ENCODE peak calls at places on chromosomes 3 and 15, in ten cellular contexts. P is A549, W is tibial nerve, A is ovary, M is SK-N-SH, I is K562, T is sigmoid colon, C is esophagus muscularis mucosa, E is HepG2, K is upper lobe of left lung. R is an unnamed sample.

GRCh38 chr15:67824900-67825879 is at the start of gene SKOR1:
- DNase-seq in W (no peak), E (no peak), C (no peak), A (no peak), K (no peak), M (peak; percentile 65), T (peak; percentile 57), I (no peak), P (peak; percentile 46), R (no peak)

GRCh38 chr3:88440701-88441100 is 290.9 kb downstream of the C3orf38 start:
- DNase-seq in T (no peak), K (no peak), W (no peak), E (no peak), A (no peak), P (no peak), C (no peak), I (no peak), M (no peak), R (no peak)

GRCh38 chr3:169914321-169914720 is 2.9 kb downstream of the SAMD7 start:
- DNase-seq in P (no peak), C (no peak), W (no peak), K (no peak), A (no peak), M (peak; percentile 15), T (no peak), E (no peak), I (no peak), R (no peak)

GRCh38 chr3:150531775-150532174 is 14.5 kb downstream of the SERP1 start:
- DNase-seq in I (no peak), T (no peak), P (no peak), K (no peak), W (no peak), A (no peak), E (no peak), C (no peak), M (no peak), R (no peak)

GRCh38 chr3:39299279-39299678 is 19.4 kb upstream of the CX3CR1 start:
- DNase-seq in C (no peak), E (no peak), I (no peak), M (no peak), K (no peak), T (no peak), W (no peak), P (no peak), A (no peak), R (no peak)

GRCh38 chr3:39372831-39373230 is 10.3 kb upstream of the SLC25A38 start:
- DNase-seq in C (no peak), E (no peak), I (no peak), P (no peak), A (no peak), W (no peak), T (no peak), K (no peak), M (no peak), R (no peak)

GRCh38 chr3:124322309-124322880 is 330.5 kb upstream of the ROPN1 start:
- DNase-seq in M (no peak), C (peak; percentile 62), A (no peak), P (no peak), T (no peak), E (no peak), K (no peak), W (no peak), I (no peak), R (no peak)

GRCh38 chr3:149245738-149246451 is 24.3 kb upstream of the CP start:
- DNase-seq in T (no peak), M (no peak), K (no peak), P (peak; percentile 46), E (peak; percentile 75), C (no peak), W (no peak), I (no peak), A (no peak), R (no peak)

GRCh38 chr15:68642491-68642845 is 63.7 kb downstream of the CORO2B start:
- DNase-seq in A (no peak), P (no peak), T (peak; percentile 59), W (no peak), E (no peak), C (no peak), K (no peak), I (no peak), M (no peak), R (no peak)

GRCh38 chr15:78684645-78685044 is 43.6 kb upstream of the CHRNB4 start:
- DNase-seq in E (no peak), A (no peak), W (no peak), I (no peak), C (no peak), P (no peak), M (no peak), K (no peak), T (no peak), R (no peak)

GRCh38 chr3:16570113-16570512 is 35.1 kb downstream of the DAZL start:
- DNase-seq in M (no peak), W (no peak), I (no peak), P (no peak), K (no peak), E (no peak), T (no peak), C (no peak), A (no peak), R (no peak)

GRCh38 chr3:136211547-136211946 is 15.4 kb upstream of the MSL2 start:
- DNase-seq in M (no peak), C (no peak), K (no peak), P (no peak), W (no peak), I (peak; percentile 11), T (no peak), A (no peak), E (no peak), R (no peak)
- TF ChIP-seq EP300 in M (no peak), C (no peak), K (no peak), P (no peak), W (no peak), I (no peak), T (no peak), A (no peak), E (no peak), R (no peak)

GRCh38 chr15:22257668-22258401 is 177.5 kb downstream of the OR4M2 start:
- DNase-seq in C (no peak), T (no peak), E (no peak), K (no peak), M (no peak), W (no peak), A (no peak), P (no peak), I (no peak), R (no peak)
- H3K9me3 ChIP-seq in C (no peaks in the 10 kb centered on the region), T (no peaks in the 10 kb centered on the region), E (no peaks in the 10 kb centered on the region), K (no peaks in the 10 kb centered on the region), M (no peaks in the 10 kb centered on the region), W (peaks cover 12% of the 10 kb centered on the region), A (no peaks in the 10 kb centered on the region), P (peaks cover 3% of the 10 kb centered on the region), I (no peaks in the 10 kb centered on the region), R (peaks cover 7% of the 10 kb centered on the region)

GRCh38 chr15:93058128-93058527 is 30.9 kb downstream of the RGMA start:
- DNase-seq in M (no peak), T (no peak), W (no peak), P (no peak), I (no peak), C (no peak), E (no peak), A (no peak), K (no peak), R (no peak)

GRCh38 chr15:93058904-93059427 is 30.0 kb downstream of the RGMA start:
- DNase-seq in M (no peak), C (no peak), K (no peak), I (no peak), A (no peak), P (no peak), T (no peak), E (no peak), W (no peak), R (no peak)

GRCh38 chr15:93063292-93063671 is 25.7 kb downstream of the RGMA start:
- DNase-seq in A (no peak), I (no peak), W (no peak), M (no peak), E (no peak), T (no peak), K (no peak), C (no peak), P (no peak), R (no peak)

GRCh38 chr15:93059442-93059841 is 29.6 kb downstream of the RGMA start:
- DNase-seq in E (no peak), A (no peak), P (no peak), M (no peak), W (no peak), I (no peak), K (no peak), T (no peak), C (no peak), R (no peak)

DNA sequence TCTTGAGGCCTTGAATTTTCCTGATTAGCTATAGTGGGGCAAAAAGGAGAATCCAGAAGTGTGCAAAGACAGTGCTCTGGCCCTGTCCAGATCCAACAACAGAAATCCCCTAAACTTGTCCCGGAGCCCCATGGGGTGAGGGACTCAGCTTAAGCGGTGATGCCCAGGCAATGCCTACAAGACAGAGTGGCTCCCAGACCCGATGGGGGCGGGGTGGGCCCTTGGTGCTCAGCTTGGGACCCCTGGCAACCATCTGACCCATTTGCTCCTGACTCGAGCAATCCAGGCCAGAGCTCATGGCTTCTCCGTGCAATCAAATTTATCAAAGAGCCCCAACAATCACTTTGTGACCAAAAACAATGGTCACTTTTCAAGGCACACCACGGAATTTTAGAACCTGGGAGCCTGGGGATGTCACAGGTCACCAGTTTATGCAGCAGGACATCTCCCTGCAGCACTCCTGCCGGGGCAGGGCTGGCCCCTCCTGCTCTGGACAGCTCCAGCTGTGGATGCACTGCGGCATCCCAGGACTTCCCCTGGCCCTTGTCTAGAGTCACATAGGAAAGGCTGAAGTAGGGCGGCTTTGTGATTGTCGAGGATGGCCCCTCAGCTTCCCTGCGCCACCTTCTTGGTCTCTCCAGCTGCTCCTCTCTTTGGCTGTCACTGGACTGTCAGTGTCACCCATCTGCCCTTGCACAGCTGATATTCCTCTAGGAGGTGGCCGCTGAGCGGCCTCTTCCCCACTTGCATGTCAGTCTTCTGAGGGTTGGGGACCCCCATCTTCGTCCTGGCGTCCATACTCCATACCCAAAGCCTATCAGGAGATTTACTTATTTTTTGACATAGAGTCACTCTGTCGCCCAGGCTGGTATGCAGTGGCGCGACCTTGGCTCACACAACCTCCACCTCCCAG is 28.4 kb downstream of the RGMA start:
- DNase-seq in E (no peak), C (no peak), M (no peak), A (no peak), T (no peak), W (no peak), P (no peak), I (no peak), K (no peak), R (no peak)
- H3K4me3 ChIP-seq in E (no peak overlapping the region), C (peak overlapping the region; percentile 35), M (no peak overlapping the region), A (no peak overlapping the region), T (no peak overlapping the region), W (no peak overlapping the region), P (no peak overlapping the region), I (no peak overlapping the region), K (no peak overlapping the region), R (no peak overlapping the region)

GRCh38 chr15:76327191-76328105 is 9.1 kb upstream of the ISL2 start:
- DNase-seq in C (no peak), A (no peak), W (no peak), P (no peak), T (no peak), E (no peak), K (no peak), M (no peak), I (peak; percentile 49), R (no peak)
- TF ChIP-seq EP300 in C (no peak), A (no peak), W (no peak), P (no peak), T (no peak), E (no peak), K (no peak), M (no peak), I (no peak), R (no peak)